ENCODE peak calls at places on chromosome 16, in six cellular contexts. D is endothelial cell of umbilical vein, F is HCT116, W is K562, I is GM23338, H is GM12878. G is an unnamed sample. For H3K36me3, the result is how much of the 10 kb centered on the place peaks cover.

GRCh38 chr16:68265078-68265925 is 976 bp downstream of the SLC7A6 start:
- DNase-seq in D (peak), F (peak), W (peak), I (peak), H (no peak), G (no peak)

GRCh38 chr16:14198012-14198411 is 126.9 kb downstream of the MRTFB start:
- DNase-seq in D (no peak), F (no peak), W (no peak), I (no peak), H (no peak), G (no peak)

GRCh38 chr16:11586856-11587642 is at the start of gene LITAF:
- DNase-seq in D (no peak), F (no peak), W (peak), I (peak), H (no peak), G (no peak)

GRCh38 chr16:50276801-50277560 is 10.6 kb downstream of the ADCY7 start:
- DNase-seq in D (no peak), F (no peak), W (no peak), I (no peak), H (no peak), G (no peak)

GRCh38 chr16:61946019-61946418 is 90.2 kb downstream of the CDH8 start:
- DNase-seq in D (no peak), F (no peak), W (no peak), I (peak), H (no peak), G (no peak)

GRCh38 chr16:80058236-80058635 is 457.7 kb upstream of the MAF start:
- DNase-seq in D (no peak), F (no peak), W (no peak), I (no peak), H (no peak), G (no peak)

GRCh38 chr16:77437859-77438258 is 3.0 kb upstream of the ADAMTS18 start:
- DNase-seq in D (peak), F (no peak), W (no peak), I (peak), H (no peak), G (no peak)

GRCh38 chr16:11796227-11797165 is 562 bp downstream of the ZC3H7A start:
- DNase-seq in D (peak), F (no peak), W (peak), I (peak), H (no peak), G (no peak)

GRCh38 chr16:25155553-25156460 is 44.3 kb downstream of the LCMT1 start:
- DNase-seq in D (peak), F (no peak), W (no peak), I (no peak), H (no peak), G (no peak)

GRCh38 chr16:85460983-85461813 is 151.9 kb upstream of the GSE1 start:
- DNase-seq in D (no peak), F (no peak), W (peak), I (no peak), H (no peak), G (no peak)

GRCh38 chr16:23013484-23013883 is 135.8 kb downstream of the USP31 start:
- DNase-seq in D (peak), F (peak), W (no peak), I (peak), H (no peak), G (no peak)

GRCh38 chr16:19678804-19679203 is 39.2 kb downstream of the KNOP1 start:
- DNase-seq in D (no peak), F (no peak), W (no peak), I (no peak), H (no peak), G (no peak)
- TF ChIP-seq EZH2 in D (no peak), F (no peak), W (no peak), I (no peak), H (no peak), G (no peak)

GRCh38 chr16:46882940-46883307 is 1.2 kb upstream of the GPT2 start:
- DNase-seq in D (no peak), F (no peak), W (no peak), I (no peak), H (no peak), G (no peak)

GRCh38 chr16:46882304-46882939 is 1.7 kb upstream of the GPT2 start:
- DNase-seq in D (no peak), F (no peak), W (peak), I (peak), H (no peak), G (no peak)

GRCh38 chr16:46883353-46883689 is 841 bp upstream of the GPT2 start:
- DNase-seq in D (no peak), F (no peak), W (no peak), I (no peak), H (no peak), G (no peak)

GRCh38 chr16:46884513-46885293 is 541 bp downstream of the GPT2 start:
- DNase-seq in D (peak), F (no peak), W (peak), I (no peak), H (no peak), G (no peak)

GRCh38 chr16:46883690-46884512 is at the start of gene GPT2:
- DNase-seq in D (peak), F (peak), W (peak), I (peak), H (peak), G (no peak)
- TF ChIP-seq POLR2AphosphoS5 in D (no peak), F (peak), W (no peak), I (peak), H (no peak), G (peak)

DNA sequence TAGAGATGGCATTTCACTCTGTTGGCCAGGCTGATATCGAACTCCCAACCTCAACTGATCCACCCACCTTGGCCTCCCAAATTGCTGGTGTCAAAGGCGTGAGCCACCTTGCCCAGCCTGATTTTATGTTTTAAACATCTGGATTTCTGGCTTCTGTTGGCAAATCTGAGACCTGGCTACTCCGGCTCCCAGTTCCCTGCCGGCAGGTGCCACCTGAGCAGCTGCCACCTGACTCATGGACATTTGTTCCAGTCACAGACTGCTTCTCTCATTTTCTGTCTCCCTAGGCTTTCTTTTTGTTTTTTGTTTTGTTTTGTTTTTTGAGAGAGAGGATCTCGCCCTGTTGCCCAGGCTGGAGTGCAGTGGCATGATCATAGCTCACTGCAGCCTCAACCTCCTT is 9.6 kb downstream of the PMM2 start:
- DNase-seq in D (no peak), F (no peak), W (no peak), I (no peak), H (no peak), G (no peak)
- H3K36me3 ChIP-seq in D (under half), F (half or more), W (half or more), I (half or more), H (half or more), G (half or more)

GRCh38 chr16:19166500-19166899 is 1.5 kb upstream of the SYT17 start:
- DNase-seq in D (no peak), F (peak), W (no peak), I (no peak), H (no peak), G (no peak)

GRCh38 chr16:19170043-19170655 is 2.1 kb downstream of the SYT17 start:
- DNase-seq in D (no peak), F (no peak), W (no peak), I (no peak), H (no peak), G (no peak)

GRCh38 chr16:19168173-19169080 is at the start of gene SYT17:
- DNase-seq in D (no peak), F (no peak), W (no peak), I (peak), H (no peak), G (no peak)

GRCh38 chr16:19169081-19169639 is 1.1 kb downstream of the SYT17 start:
- DNase-seq in D (no peak), F (no peak), W (no peak), I (peak), H (no peak), G (no peak)

DNA sequence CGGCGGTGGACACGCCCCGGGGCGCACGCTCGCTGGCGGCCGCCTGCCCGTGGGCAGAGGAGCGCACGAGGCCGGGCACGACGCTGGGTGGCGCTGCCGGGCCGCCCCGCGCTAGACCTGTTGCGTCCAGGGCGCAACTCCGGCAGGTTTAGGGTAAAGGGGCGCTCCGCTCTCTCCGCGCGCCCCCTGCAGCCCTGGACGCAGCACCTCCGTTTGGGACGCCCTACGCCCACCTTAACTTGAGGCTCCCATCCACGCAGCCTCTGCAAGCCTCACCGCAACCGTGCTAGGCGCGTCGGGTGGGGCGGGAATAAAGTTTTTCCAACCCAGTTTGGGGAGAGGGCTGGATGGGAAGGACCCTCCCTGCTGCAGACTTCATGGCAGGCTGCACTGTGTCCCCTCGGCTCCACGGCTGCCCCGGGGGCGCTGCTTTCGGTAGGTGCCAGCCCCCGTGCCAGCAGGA is 299 bp upstream of the SYT17 start:
- DNase-seq in D (peak), F (peak), W (peak), I (peak), H (no peak), G (no peak)
- TF ChIP-seq EZH2 in D (no peak), F (no peak), W (no peak), I (no peak), H (no peak), G (no peak)

DNA sequence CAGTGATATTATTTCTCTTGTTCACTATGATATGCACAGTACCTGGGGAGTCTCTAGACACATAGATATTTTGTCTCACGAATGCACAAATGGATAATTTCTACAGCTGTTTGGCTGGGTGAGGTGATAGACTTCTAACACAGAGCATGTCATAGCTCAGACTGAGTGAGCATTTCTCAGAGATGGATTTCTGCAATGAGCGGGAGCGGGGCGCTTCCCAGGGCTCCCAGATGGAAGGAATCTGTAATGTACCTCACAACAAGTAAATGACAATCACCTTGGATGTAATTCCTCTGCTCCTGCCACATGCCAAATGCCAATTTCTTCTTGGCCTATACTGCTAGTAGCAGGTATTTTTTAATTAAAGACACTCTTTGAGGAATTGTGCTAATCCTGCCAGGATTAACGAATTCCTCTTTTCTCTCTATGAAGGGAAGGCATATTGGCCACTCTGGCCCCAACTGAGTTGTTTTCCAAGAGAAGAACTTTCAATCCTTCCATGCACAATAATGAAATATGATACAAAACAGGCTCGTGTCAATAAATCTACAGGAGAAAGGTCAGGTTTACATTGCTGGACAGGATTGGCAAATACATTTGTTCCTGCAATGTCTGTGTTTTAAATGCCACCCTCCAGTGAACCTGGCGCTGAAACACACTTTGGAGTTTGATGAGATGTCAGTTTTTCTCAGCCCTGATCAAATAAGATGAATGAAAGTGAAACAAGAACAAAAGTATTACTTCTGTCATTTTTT is 185.3 kb downstream of the CBLN1 start:
- DNase-seq in D (no peak), F (no peak), W (no peak), I (no peak), H (no peak), G (no peak)
- TF ChIP-seq POLR2AphosphoS5 in D (no peak), F (no peak), W (no peak), I (no peak), H (no peak), G (no peak)

DNA sequence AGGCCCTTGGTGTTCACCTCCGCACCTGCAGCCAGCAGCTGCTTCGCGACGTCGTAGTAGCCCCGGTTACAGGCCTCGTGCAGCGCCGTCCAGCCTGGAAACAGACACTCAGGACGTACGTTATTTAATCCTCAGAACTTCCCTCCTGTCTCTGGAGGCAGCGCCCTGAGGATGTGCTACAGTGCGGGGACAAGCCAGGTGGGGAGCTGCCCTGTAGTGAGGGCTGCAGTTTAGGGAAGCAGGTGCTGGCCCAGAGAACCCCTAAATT is 71.0 kb downstream of the ZNF778 start:
- DNase-seq in D (no peak), F (no peak), W (no peak), I (no peak), H (no peak), G (no peak)
- H3K36me3 ChIP-seq in D (under half), F (half or more), W (half or more), I (under half), H (under half), G (under half)

GRCh38 chr16:62950351-62950750 is 914.1 kb upstream of the CDH8 start:
- DNase-seq in D (no peak), F (no peak), W (no peak), I (peak), H (no peak), G (no peak)
- TF ChIP-seq EZH2 in D (no peak), F (no peak), W (no peak), I (no peak), H (no peak), G (no peak)

GRCh38 chr16:4945560-4946502 is 8.9 kb upstream of the PPL start:
- DNase-seq in D (no peak), F (peak), W (no peak), I (no peak), H (no peak), G (no peak)
- TF ChIP-seq POLR2AphosphoS5 in D (no peak), F (peak), W (no peak), I (no peak), H (no peak), G (no peak)

DNA sequence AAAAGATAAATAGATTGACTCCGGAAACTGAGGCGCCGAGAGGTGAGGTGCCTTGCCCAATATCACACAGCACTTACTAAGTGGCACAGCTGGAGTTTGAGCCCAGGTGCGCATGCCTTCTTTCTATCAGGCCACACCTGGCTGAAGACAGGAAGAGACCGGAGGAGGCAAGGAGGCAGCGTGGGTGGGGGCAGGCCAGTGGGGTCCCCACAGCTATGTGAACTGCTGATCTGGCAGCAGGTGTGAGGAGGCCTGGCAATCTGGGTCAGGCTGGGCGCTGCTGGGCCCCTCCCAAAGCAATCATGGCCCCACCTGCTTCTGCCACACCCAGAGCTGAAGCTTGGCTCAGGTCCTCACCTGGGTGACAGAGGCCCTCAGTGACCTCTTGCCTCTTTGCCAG is 1.9 kb upstream of the GDPD3 start:
- DNase-seq in D (no peak), F (no peak), W (no peak), I (no peak), H (no peak), G (no peak)
- H3K36me3 ChIP-seq in D (under half), F (under half), W (under half), I (under half), H (under half), G (under half)

G was measured in SK-N-MC.